ENCODE peak calls at places on chromosomes 3 and 15, in eight cellular contexts. One of them, this sample, is unnamed.

GRCh38 chr15:95655089-95655488 is 675.4 kb upstream of the NR2F2 start:
- DNase-seq in GM12892: no peak
- DNase-seq in NCI-H2081 treated with DMSO at 0.1 percent for 48 hours: no peak
- DNase-seq in A549: no peak
- DNase-seq in Caco-2: no peak
- DNase-seq in NCI-H774: no peak
- DNase-seq in tibial nerve: no peak
- DNase-seq in posterior cingulate gyrus: no peak
- DNase-seq in this sample: no peak

GRCh38 chr3:37491343-37491742 is 317.0 kb upstream of the LRRFIP2 start:
- DNase-seq in GM12892: no peak
- DNase-seq in NCI-H2081 treated with DMSO at 0.1 percent for 48 hours: no peak
- DNase-seq in A549: no peak
- DNase-seq in Caco-2: no peak
- DNase-seq in NCI-H774: no peak
- DNase-seq in tibial nerve: no peak
- DNase-seq in posterior cingulate gyrus: no peak
- DNase-seq in this sample: no peak

GRCh38 chr3:140712301-140712700 is 34.4 kb downstream of the TRIM42 start:
- DNase-seq in GM12892: no peak
- DNase-seq in NCI-H2081 treated with DMSO at 0.1 percent for 48 hours: no peak
- DNase-seq in A549: no peak
- DNase-seq in Caco-2: no peak
- DNase-seq in NCI-H774: no peak
- DNase-seq in tibial nerve: no peak
- DNase-seq in posterior cingulate gyrus: no peak
- DNase-seq in this sample: no peak

GRCh38 chr15:48654799-48655198 is 9.3 kb upstream of the FBN1 start:
- DNase-seq in GM12892: no peak
- DNase-seq in NCI-H2081 treated with DMSO at 0.1 percent for 48 hours: no peak
- DNase-seq in A549: no peak
- DNase-seq in Caco-2: no peak
- DNase-seq in NCI-H774: no peak
- DNase-seq in tibial nerve: no peak
- DNase-seq in posterior cingulate gyrus: no peak
- DNase-seq in this sample: no peak

GRCh38 chr3:36903119-36903882 is 41.6 kb downstream of the TRANK1 start:
- DNase-seq in GM12892: no peak
- DNase-seq in NCI-H2081 treated with DMSO at 0.1 percent for 48 hours: no peak
- DNase-seq in A549: no peak
- DNase-seq in Caco-2: no peak
- DNase-seq in NCI-H774: no peak
- DNase-seq in tibial nerve: no peak
- DNase-seq in posterior cingulate gyrus: no peak
- DNase-seq in this sample: no peak

GRCh38 chr3:127409421-127410136 is 121.7 kb upstream of the PRR20G start:
- DNase-seq in GM12892: no peak
- DNase-seq in NCI-H2081 treated with DMSO at 0.1 percent for 48 hours: no peak
- DNase-seq in A549: no peak
- DNase-seq in Caco-2: no peak
- DNase-seq in NCI-H774: no peak
- DNase-seq in tibial nerve: no peak
- DNase-seq in posterior cingulate gyrus: no peak
- DNase-seq in this sample: no peak

GRCh38 chr3:17515445-17516227 is 226.8 kb downstream of the TBC1D5 start:
- DNase-seq in GM12892: no peak
- DNase-seq in NCI-H2081 treated with DMSO at 0.1 percent for 48 hours: no peak
- DNase-seq in A549: peak; percentile 69
- DNase-seq in Caco-2: no peak
- DNase-seq in NCI-H774: no peak
- DNase-seq in tibial nerve: no peak
- DNase-seq in posterior cingulate gyrus: no peak
- DNase-seq in this sample: no peak

GRCh38 chr15:78033864-78034263 is 43.6 kb downstream of the TBC1D2B start:
- DNase-seq in GM12892: no peak
- DNase-seq in NCI-H2081 treated with DMSO at 0.1 percent for 48 hours: peak; percentile 65
- DNase-seq in A549: no peak
- DNase-seq in Caco-2: no peak
- DNase-seq in NCI-H774: no peak
- DNase-seq in tibial nerve: no peak
- DNase-seq in posterior cingulate gyrus: no peak
- DNase-seq in this sample: no peak

GRCh38 chr15:31338879-31339557 is 12.4 kb downstream of the KLF13 start:
- DNase-seq in GM12892: no peak
- DNase-seq in NCI-H2081 treated with DMSO at 0.1 percent for 48 hours: no peak
- DNase-seq in A549: peak; percentile 58
- DNase-seq in Caco-2: no peak
- DNase-seq in NCI-H774: peak; percentile 12
- DNase-seq in tibial nerve: peak; percentile 58
- DNase-seq in posterior cingulate gyrus: peak; percentile 49
- DNase-seq in this sample: no peak

GRCh38 chr3:10553586-10554235 is 48.3 kb upstream of the ATP2B2 start:
- DNase-seq in GM12892: no peak
- DNase-seq in NCI-H2081 treated with DMSO at 0.1 percent for 48 hours: no peak
- DNase-seq in A549: no peak
- DNase-seq in Caco-2: no peak
- DNase-seq in NCI-H774: no peak
- DNase-seq in tibial nerve: no peak
- DNase-seq in posterior cingulate gyrus: no peak
- DNase-seq in this sample: no peak

GRCh38 chr3:4302747-4303146 is 422 bp upstream of the SETMAR start:
- DNase-seq in GM12892: no peak
- DNase-seq in NCI-H2081 treated with DMSO at 0.1 percent for 48 hours: no peak
- DNase-seq in A549: no peak
- DNase-seq in Caco-2: no peak
- DNase-seq in NCI-H774: no peak
- DNase-seq in tibial nerve: no peak
- DNase-seq in posterior cingulate gyrus: no peak
- DNase-seq in this sample: no peak

GRCh38 chr3:94336076-94336741 is 273.3 kb downstream of the NSUN3 start:
- DNase-seq in GM12892: no peak
- DNase-seq in NCI-H2081 treated with DMSO at 0.1 percent for 48 hours: no peak
- DNase-seq in A549: peak; percentile 60
- DNase-seq in Caco-2: no peak
- DNase-seq in NCI-H774: no peak
- DNase-seq in tibial nerve: no peak
- DNase-seq in posterior cingulate gyrus: no peak
- DNase-seq in this sample: peak; percentile 11

GRCh38 chr3:126487151-126487771 is 11.6 kb upstream of the ZXDC start:
- DNase-seq in GM12892: no peak
- DNase-seq in NCI-H2081 treated with DMSO at 0.1 percent for 48 hours: no peak
- DNase-seq in A549: no peak
- DNase-seq in Caco-2: no peak
- DNase-seq in NCI-H774: no peak
- DNase-seq in tibial nerve: no peak
- DNase-seq in posterior cingulate gyrus: no peak
- DNase-seq in this sample: peak; percentile 60

GRCh38 chr3:69821133-69821532 is 81.9 kb downstream of the MITF start:
- DNase-seq in GM12892: no peak
- DNase-seq in NCI-H2081 treated with DMSO at 0.1 percent for 48 hours: no peak
- DNase-seq in A549: no peak
- DNase-seq in Caco-2: no peak
- DNase-seq in NCI-H774: no peak
- DNase-seq in tibial nerve: no peak
- DNase-seq in posterior cingulate gyrus: no peak
- DNase-seq in this sample: no peak

GRCh38 chr3:105853801-105854432 is 14.9 kb downstream of the CBLB start:
- DNase-seq in GM12892: no peak
- DNase-seq in NCI-H2081 treated with DMSO at 0.1 percent for 48 hours: no peak
- DNase-seq in A549: no peak
- DNase-seq in Caco-2: no peak
- DNase-seq in NCI-H774: no peak
- DNase-seq in tibial nerve: no peak
- DNase-seq in posterior cingulate gyrus: no peak
- DNase-seq in this sample: no peak

GRCh38 chr15:47194718-47195117 is 522.6 kb upstream of the SEMA6D start:
- DNase-seq in GM12892: no peak
- DNase-seq in NCI-H2081 treated with DMSO at 0.1 percent for 48 hours: no peak
- DNase-seq in A549: peak; percentile 10
- DNase-seq in Caco-2: no peak
- DNase-seq in NCI-H774: no peak
- DNase-seq in tibial nerve: no peak
- DNase-seq in posterior cingulate gyrus: no peak
- DNase-seq in this sample: no peak

GRCh38 chr15:67091073-67091965 is 25.9 kb downstream of the SMAD3 start:
- DNase-seq in GM12892: no peak
- DNase-seq in NCI-H2081 treated with DMSO at 0.1 percent for 48 hours: no peak
- DNase-seq in A549: peak; percentile 89
- DNase-seq in Caco-2: no peak
- DNase-seq in NCI-H774: peak; percentile 36
- DNase-seq in tibial nerve: no peak
- DNase-seq in posterior cingulate gyrus: no peak
- DNase-seq in this sample: no peak

GRCh38 chr15:77753238-77753873 is 120.6 kb upstream of the LINGO1 start:
- DNase-seq in GM12892: no peak
- DNase-seq in NCI-H2081 treated with DMSO at 0.1 percent for 48 hours: no peak
- DNase-seq in A549: peak; percentile 18
- DNase-seq in Caco-2: no peak
- DNase-seq in NCI-H774: no peak
- DNase-seq in tibial nerve: no peak
- DNase-seq in posterior cingulate gyrus: no peak
- DNase-seq in this sample: no peak